ENCODE peak calls at places on chromosome 3, in seven cellular contexts. F, T, A, G, Q, J and M are unnamed samples.

GRCh38 chr3:51904034-51904823 is 1.1 kb upstream of the IQCF1 start:
- DNase-seq in T (no peak), G (no peak), Q (no peak), J (no peak), F (no peak), A (no peak), M (no peak)

GRCh38 chr3:140341817-140342403 is 336.0 kb upstream of the TRIM42 start:
- DNase-seq in J (no peak), A (no peak), Q (peak; percentile 57), T (no peak), G (no peak), F (no peak), M (no peak)

GRCh38 chr3:44136421-44136820 is 105.3 kb upstream of the TOPAZ1 start:
- DNase-seq in A (no peak), F (no peak), G (no peak), T (no peak), J (no peak), Q (no peak), M (no peak)

GRCh38 chr3:57972421-57973111 is 35.7 kb upstream of the FLNB start:
- DNase-seq in F (no peak), T (peak; percentile 87), Q (no peak), J (peak; percentile 56), A (no peak), G (peak; percentile 73), M (no peak)

GRCh38 chr3:141782386-141782932 is 19.3 kb downstream of the GRK7 start:
- DNase-seq in G (peak; percentile 22), J (no peak), Q (no peak), F (no peak), T (no peak), A (no peak), M (no peak)

GRCh38 chr3:173799073-173799830 is 401.7 kb downstream of the NLGN1 start:
- DNase-seq in F (no peak), J (no peak), G (no peak), A (no peak), T (no peak), Q (no peak), M (no peak)

GRCh38 chr3:187941135-187941847 is 196.0 kb upstream of the BCL6 start:
- DNase-seq in J (no peak), G (no peak), T (no peak), A (no peak), Q (no peak), F (no peak), M (no peak)

GRCh38 chr3:29694783-29695182 is 413.9 kb downstream of the RBMS3 start:
- DNase-seq in Q (no peak), F (no peak), T (no peak), A (no peak), J (no peak), G (peak; percentile 88), M (no peak)

GRCh38 chr3:7205535-7206331 is 344.8 kb downstream of the GRM7 start:
- DNase-seq in J (no peak), F (no peak), A (no peak), G (no peak), Q (no peak), T (no peak), M (no peak)

GRCh38 chr3:161051856-161052255 is 53.3 kb downstream of the B3GALNT1 start:
- DNase-seq in F (no peak), J (no peak), G (no peak), Q (no peak), T (no peak), A (no peak), M (no peak)

GRCh38 chr3:75237041-75237775 is 426.9 kb upstream of the FRG2C start:
- DNase-seq in F (no peak), Q (no peak), A (no peak), T (no peak), G (no peak), J (no peak), M (no peak)

GRCh38 chr3:37825744-37826143 is 35.9 kb upstream of the CTDSPL start:
- DNase-seq in J (no peak), Q (no peak), T (no peak), G (no peak), F (no peak), A (no peak), M (no peak)

GRCh38 chr3:111956995-111957736 is 21.7 kb upstream of the ABHD10 start:
- DNase-seq in F (no peak), Q (peak; percentile 10), T (no peak), J (no peak), G (no peak), A (no peak), M (no peak)

GRCh38 chr3:5122741-5123706 is 932 bp downstream of the ARL8B start:
- DNase-seq in F (no peak), J (peak; percentile 36), G (peak; percentile 33), T (peak; percentile 32), Q (peak; percentile 10), A (peak; percentile 81), M (no peak)

GRCh38 chr3:14422016-14422963 is 19.9 kb downstream of the SLC6A6 start:
- DNase-seq in A (no peak), J (no peak), Q (no peak), G (no peak), F (no peak), T (no peak), M (no peak)

GRCh38 chr3:61669203-61669602 is 107.8 kb downstream of the PTPRG start:
- DNase-seq in T (no peak), G (no peak), A (no peak), Q (no peak), F (no peak), J (no peak), M (no peak)

GRCh38 chr3:32340039-32340438 is 51.6 kb upstream of the CMTM7 start:
- DNase-seq in J (no peak), F (no peak), T (no peak), G (peak; percentile 61), A (no peak), Q (no peak), M (no peak)

GRCh38 chr3:157156844-157157635 is 2.9 kb downstream of the CCNL1 start:
- DNase-seq in J (no peak), G (peak; percentile 33), F (no peak), Q (no peak), T (no peak), A (no peak), M (no peak)

GRCh38 chr3:131716007-131716406 is 213.2 kb upstream of the MRPL3 start:
- DNase-seq in F (no peak), A (no peak), T (no peak), G (no peak), Q (no peak), J (no peak), M (no peak)

GRCh38 chr3:140467104-140467577 is 210.7 kb upstream of the TRIM42 start:
- DNase-seq in Q (no peak), F (no peak), J (no peak), T (no peak), G (peak; percentile 66), A (no peak), M (no peak)

GRCh38 chr3:123046262-123046873 is 18.8 kb upstream of the SEMA5B start:
- DNase-seq in A (no peak), Q (no peak), G (peak; percentile 33), T (no peak), F (no peak), J (no peak), M (no peak)

DNA sequence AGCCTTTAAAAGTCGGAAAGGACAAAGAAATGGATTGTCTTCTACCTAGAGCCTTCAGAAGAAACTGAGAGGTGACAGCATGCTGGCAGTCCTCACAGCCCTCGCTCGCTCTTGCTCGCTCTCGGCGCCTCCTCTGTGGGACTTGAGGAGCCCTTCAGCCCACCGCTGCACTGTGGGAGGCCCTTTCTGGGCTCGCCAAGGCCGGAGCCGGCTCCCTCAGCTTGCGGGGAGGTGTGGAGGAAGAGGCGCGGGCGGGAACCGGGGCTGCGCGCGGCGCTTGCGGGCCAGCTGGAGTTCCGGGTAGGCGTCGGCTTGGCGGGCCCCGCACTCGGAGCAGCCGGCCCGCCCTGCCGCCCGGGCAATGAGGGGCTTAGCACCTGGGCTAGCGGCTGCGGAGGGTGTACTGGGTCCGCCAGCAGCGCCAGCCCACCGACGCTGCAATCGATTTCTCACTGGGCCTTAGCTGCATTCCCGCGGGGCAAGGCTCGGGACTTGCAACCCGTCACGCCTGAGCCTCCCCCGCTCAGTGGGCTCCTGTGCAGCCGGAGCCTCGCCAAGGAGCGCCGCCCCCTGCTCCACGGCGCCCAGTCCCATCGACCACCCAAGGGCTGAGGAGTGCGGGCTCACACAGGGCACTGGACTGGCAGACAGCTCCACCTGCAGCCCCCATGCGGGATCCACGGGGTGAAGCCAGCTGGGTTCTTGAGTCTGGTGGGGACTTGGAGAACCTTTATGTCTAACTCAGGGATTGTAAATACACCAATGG is 953.8 kb upstream of the GBE1 start:
- DNase-seq in Q (no peak), F (no peak), A (no peak), J (no peak), G (no peak), T (no peak), M (no peak)
- TF ChIP-seq EP300 in Q (no peak), F (no peak), A (no peak), J (no peak), G (no peak), T (no peak), M (no peak)

DNA sequence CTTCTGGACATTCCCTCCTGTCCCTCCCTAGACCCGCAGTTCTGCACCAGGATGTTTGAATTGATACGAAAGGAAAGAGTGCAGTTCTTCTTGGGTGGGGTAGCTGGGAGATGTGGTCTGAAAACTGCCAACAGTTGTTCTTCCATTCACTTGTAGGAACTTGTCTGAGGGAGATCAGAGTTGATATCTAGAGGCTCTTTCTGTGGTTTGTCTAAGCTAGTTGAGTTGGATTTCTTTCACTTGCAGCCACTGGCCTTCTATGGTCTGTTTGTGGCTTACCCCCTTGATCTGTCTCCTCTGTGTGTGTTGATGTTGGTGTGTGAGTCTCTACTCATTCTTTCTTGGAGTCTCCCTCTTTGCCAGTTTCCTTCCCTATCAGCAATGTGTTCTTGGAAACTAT is 42.5 kb upstream of the PIK3CB start:
- DNase-seq in G (no peak), Q (no peak), F (no peak), T (no peak), A (no peak), J (no peak), M (no peak)
- TF ChIP-seq EP300 in G (no peak), Q (no peak), F (no peak), T (no peak), A (no peak), J (no peak), M (no peak)

DNA sequence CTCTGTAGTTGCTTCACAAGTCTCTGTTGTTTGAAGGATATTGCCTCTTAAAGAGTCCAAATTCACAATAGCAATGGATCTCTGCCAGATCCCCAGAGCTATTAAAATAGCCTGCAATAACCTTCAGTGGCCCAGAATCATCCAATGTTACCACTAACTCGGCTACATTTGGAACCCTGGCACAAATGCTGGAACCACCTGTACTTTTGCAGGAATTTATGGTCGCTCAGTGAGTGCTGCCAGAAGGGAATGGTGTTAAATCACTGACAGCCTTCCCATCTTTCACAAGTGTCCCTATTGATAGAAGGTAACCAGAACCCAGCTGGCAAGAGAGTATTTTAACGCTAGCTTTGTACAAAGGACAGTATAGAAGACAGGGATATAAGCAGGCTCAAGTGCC is 298.8 kb upstream of the PLSCR5 start:
- DNase-seq in J (no peak), Q (no peak), A (no peak), T (no peak), F (no peak), G (no peak), M (no peak)
- TF ChIP-seq EP300 in J (no peak), Q (no peak), A (no peak), T (no peak), F (no peak), G (no peak), M (no peak)

DNA sequence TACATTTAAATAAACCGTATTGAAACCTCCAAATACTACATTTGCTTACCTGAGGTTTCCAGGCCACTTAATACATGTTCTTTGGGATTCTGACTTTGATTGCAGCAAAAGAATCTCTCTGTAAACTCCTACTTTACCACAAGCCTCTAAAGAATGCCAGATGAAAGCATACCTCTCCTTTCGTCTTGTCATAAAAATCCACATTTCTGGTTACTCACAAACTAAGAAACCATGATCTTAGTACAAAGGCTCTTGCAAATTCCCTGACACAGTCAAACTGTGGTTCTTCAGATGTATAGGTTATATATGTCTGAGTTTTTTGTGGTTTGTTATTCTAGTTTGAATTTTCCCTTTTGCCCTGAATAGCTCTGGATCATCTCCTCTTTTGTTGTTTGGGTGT is 188.4 kb downstream of the RAP2B start:
- DNase-seq in A (no peak), Q (no peak), T (no peak), F (no peak), J (no peak), G (no peak), M (no peak)
- TF ChIP-seq EP300 in A (no peak), Q (no peak), T (no peak), F (no peak), J (no peak), G (no peak), M (no peak)